ENCODE peak calls at places on chromosomes 13 and 19, in nine cellular contexts. B, G, P, S, W, R, Z, I and E are unnamed samples.

GRCh38 chr13:44822291-44822690 is 167.0 kb downstream of the NUFIP1 start:
- DNase-seq in B (no peak), G (no peak), P (no peak), S (no peak), W (no peak), R (no peak), Z (no peak), I (no peak), E (no peak)

GRCh38 chr13:99875391-99875790 is 96.2 kb downstream of the ZIC5 start:
- DNase-seq in B (no peak), G (no peak), P (no peak), S (no peak), W (no peak), R (no peak), Z (no peak), I (no peak), E (no peak)

GRCh38 chr13:22432690-22433089 is 748.1 kb upstream of the SGCG start:
- DNase-seq in B (no peak), G (no peak), P (no peak), S (no peak), W (no peak), R (no peak), Z (no peak), I (no peak), E (no peak)

GRCh38 chr13:77678691-77679090 is 18.8 kb upstream of the SLAIN1 start:
- DNase-seq in B (no peak), G (no peak), P (no peak), S (no peak), W (no peak), R (no peak), Z (no peak), I (no peak), E (no peak)

GRCh38 chr13:105735269-105735668 is 800.2 kb downstream of the EFNB2 start:
- DNase-seq in B (no peak), G (no peak), P (no peak), S (no peak), W (no peak), R (no peak), Z (no peak), I (no peak), E (no peak)

GRCh38 chr19:28710278-28710677 is 502.7 kb downstream of the UQCRFS1 start:
- DNase-seq in B (no peak), G (no peak), P (peak), S (no peak), W (no peak), R (no peak), Z (no peak), I (peak), E (peak)

GRCh38 chr13:33514362-33514761 is 228.8 kb upstream of the STARD13 start:
- DNase-seq in B (no peak), G (peak), P (no peak), S (no peak), W (no peak), R (no peak), Z (no peak), I (no peak), E (no peak)

GRCh38 chr19:57167385-57167784 is at the start of gene DUXA:
- DNase-seq in B (no peak), G (no peak), P (no peak), S (no peak), W (no peak), R (no peak), Z (no peak), I (no peak), E (no peak)

GRCh38 chr13:113407531-113408393 is 43.8 kb upstream of the GRTP1 start:
- DNase-seq in B (no peak), G (no peak), P (no peak), S (peak), W (no peak), R (no peak), Z (no peak), I (no peak), E (no peak)

GRCh38 chr13:75430618-75431209 is 51.3 kb downstream of the TBC1D4 start:
- DNase-seq in B (no peak), G (no peak), P (no peak), S (no peak), W (no peak), R (no peak), Z (no peak), I (no peak), E (no peak)